ENCODE peak calls at places on chromosomes 12 and 14, in six cellular contexts. One of them, this sample, is unnamed.

GRCh38 chr12:24510581-24511125 is 438.2 kb downstream of the BCAT1 start:
- DNase-seq in left ventricle myocardium inferior: no peak
- DNase-seq in GM19239: no peak
- DNase-seq in A673: no peak
- DNase-seq in activated CD4-positive, alpha-beta T cell treated with anti-CD3 and anti-CD28 coated beads, Interleukin-2, amount 10 ng/mL, durations not matched to agents 7 days and 5 days: no peak
- DNase-seq in fibroblast of pulmonary artery: no peak
- DNase-seq in this sample: no peak

GRCh38 chr12:93010461-93010860 is 81.4 kb upstream of the EEA1 start:
- DNase-seq in left ventricle myocardium inferior: no peak
- DNase-seq in A673: no peak
- DNase-seq in GM19239: no peak
- DNase-seq in fibroblast of pulmonary artery: no peak
- DNase-seq in activated CD4-positive, alpha-beta T cell treated with anti-CD3 and anti-CD28 coated beads, Interleukin-2, amount 10 ng/mL, durations not matched to agents 7 days and 5 days: no peak
- DNase-seq in this sample: no peak

GRCh38 chr12:65685514-65685913 is 138.8 kb upstream of the HMGA2 start:
- DNase-seq in fibroblast of pulmonary artery: peak
- DNase-seq in activated CD4-positive, alpha-beta T cell treated with anti-CD3 and anti-CD28 coated beads, Interleukin-2, amount 10 ng/mL, durations not matched to agents 7 days and 5 days: no peak
- DNase-seq in A673: peak
- DNase-seq in left ventricle myocardium inferior: no peak
- DNase-seq in GM19239: no peak
- DNase-seq in this sample: no peak

GRCh38 chr12:79891506-79892162 is 43.3 kb downstream of the PPP1R12A start:
- DNase-seq in GM19239: no peak
- DNase-seq in left ventricle myocardium inferior: no peak
- DNase-seq in fibroblast of pulmonary artery: no peak
- DNase-seq in A673: no peak
- DNase-seq in activated CD4-positive, alpha-beta T cell treated with anti-CD3 and anti-CD28 coated beads, Interleukin-2, amount 10 ng/mL, durations not matched to agents 7 days and 5 days: no peak
- DNase-seq in this sample: no peak

GRCh38 chr12:26632746-26633145 is 200.2 kb downstream of the ITPR2 start:
- DNase-seq in GM19239: no peak
- DNase-seq in fibroblast of pulmonary artery: peak
- DNase-seq in activated CD4-positive, alpha-beta T cell treated with anti-CD3 and anti-CD28 coated beads, Interleukin-2, amount 10 ng/mL, durations not matched to agents 7 days and 5 days: no peak
- DNase-seq in left ventricle myocardium inferior: no peak
- DNase-seq in A673: no peak
- DNase-seq in this sample: no peak

GRCh38 chr14:90362558-90362896 is 30.8 kb upstream of the NRDE2 start:
- DNase-seq in GM19239: no peak
- DNase-seq in activated CD4-positive, alpha-beta T cell treated with anti-CD3 and anti-CD28 coated beads, Interleukin-2, amount 10 ng/mL, durations not matched to agents 7 days and 5 days: no peak
- DNase-seq in A673: no peak
- DNase-seq in fibroblast of pulmonary artery: no peak
- DNase-seq in left ventricle myocardium inferior: no peak
- DNase-seq in this sample: no peak

GRCh38 chr14:83713736-83714135 is 1816.2 kb upstream of the FLRT2 start:
- DNase-seq in A673: no peak
- DNase-seq in left ventricle myocardium inferior: no peak
- DNase-seq in fibroblast of pulmonary artery: no peak
- DNase-seq in activated CD4-positive, alpha-beta T cell treated with anti-CD3 and anti-CD28 coated beads, Interleukin-2, amount 10 ng/mL, durations not matched to agents 7 days and 5 days: no peak
- DNase-seq in GM19239: no peak
- DNase-seq in this sample: no peak

GRCh38 chr12:1527789-1528188 is 66.6 kb downstream of the FBXL14 start:
- DNase-seq in A673: no peak
- DNase-seq in GM19239: no peak
- DNase-seq in fibroblast of pulmonary artery: peak
- DNase-seq in activated CD4-positive, alpha-beta T cell treated with anti-CD3 and anti-CD28 coated beads, Interleukin-2, amount 10 ng/mL, durations not matched to agents 7 days and 5 days: no peak
- DNase-seq in left ventricle myocardium inferior: no peak
- DNase-seq in this sample: no peak

GRCh38 chr14:68779761-68780323 is 13.0 kb downstream of the ZFP36L1 start:
- DNase-seq in activated CD4-positive, alpha-beta T cell treated with anti-CD3 and anti-CD28 coated beads, Interleukin-2, amount 10 ng/mL, durations not matched to agents 7 days and 5 days: peak
- DNase-seq in left ventricle myocardium inferior: no peak
- DNase-seq in GM19239: no peak
- DNase-seq in fibroblast of pulmonary artery: peak
- DNase-seq in A673: no peak
- DNase-seq in this sample: no peak

GRCh38 chr12:91687052-91688017 is 458.3 kb downstream of the BTG1 start:
- DNase-seq in activated CD4-positive, alpha-beta T cell treated with anti-CD3 and anti-CD28 coated beads, Interleukin-2, amount 10 ng/mL, durations not matched to agents 7 days and 5 days: peak
- DNase-seq in fibroblast of pulmonary artery: no peak
- DNase-seq in left ventricle myocardium inferior: no peak
- DNase-seq in A673: no peak
- DNase-seq in GM19239: no peak
- DNase-seq in this sample: no peak

GRCh38 chr12:64608901-64609542 is 1.3 kb upstream of the RASSF3 start:
- DNase-seq in left ventricle myocardium inferior: no peak
- DNase-seq in GM19239: peak
- DNase-seq in activated CD4-positive, alpha-beta T cell treated with anti-CD3 and anti-CD28 coated beads, Interleukin-2, amount 10 ng/mL, durations not matched to agents 7 days and 5 days: peak
- DNase-seq in A673: peak
- DNase-seq in fibroblast of pulmonary artery: peak
- DNase-seq in this sample: no peak

GRCh38 chr12:28780096-28780495 is 369.0 kb upstream of the FAR2 start:
- DNase-seq in GM19239: no peak
- DNase-seq in fibroblast of pulmonary artery: peak
- DNase-seq in A673: no peak
- DNase-seq in left ventricle myocardium inferior: no peak
- DNase-seq in activated CD4-positive, alpha-beta T cell treated with anti-CD3 and anti-CD28 coated beads, Interleukin-2, amount 10 ng/mL, durations not matched to agents 7 days and 5 days: no peak
- DNase-seq in this sample: no peak

GRCh38 chr12:52946334-52946733 is 2.6 kb upstream of the KRT18 start:
- DNase-seq in left ventricle myocardium inferior: no peak
- DNase-seq in A673: no peak
- DNase-seq in fibroblast of pulmonary artery: no peak
- DNase-seq in activated CD4-positive, alpha-beta T cell treated with anti-CD3 and anti-CD28 coated beads, Interleukin-2, amount 10 ng/mL, durations not matched to agents 7 days and 5 days: no peak
- DNase-seq in GM19239: no peak
- DNase-seq in this sample: no peak

GRCh38 chr12:117212563-117213190 is 22.4 kb upstream of the FBXO21 start:
- DNase-seq in GM19239: peak
- DNase-seq in A673: peak
- DNase-seq in activated CD4-positive, alpha-beta T cell treated with anti-CD3 and anti-CD28 coated beads, Interleukin-2, amount 10 ng/mL, durations not matched to agents 7 days and 5 days: peak
- DNase-seq in fibroblast of pulmonary artery: peak
- DNase-seq in left ventricle myocardium inferior: peak
- DNase-seq in this sample: no peak

GRCh38 chr14:42854061-42854460 is 1247.4 kb downstream of the LRFN5 start:
- DNase-seq in left ventricle myocardium inferior: no peak
- DNase-seq in A673: peak
- DNase-seq in activated CD4-positive, alpha-beta T cell treated with anti-CD3 and anti-CD28 coated beads, Interleukin-2, amount 10 ng/mL, durations not matched to agents 7 days and 5 days: no peak
- DNase-seq in fibroblast of pulmonary artery: no peak
- DNase-seq in GM19239: no peak
- DNase-seq in this sample: no peak

GRCh38 chr12:95633049-95633545 is 81.8 kb upstream of the USP44 start:
- DNase-seq in activated CD4-positive, alpha-beta T cell treated with anti-CD3 and anti-CD28 coated beads, Interleukin-2, amount 10 ng/mL, durations not matched to agents 7 days and 5 days: no peak
- DNase-seq in left ventricle myocardium inferior: no peak
- DNase-seq in GM19239: no peak
- DNase-seq in fibroblast of pulmonary artery: peak
- DNase-seq in A673: peak
- DNase-seq in this sample: no peak

GRCh38 chr14:94062344-94062904 is 18.6 kb downstream of the DDX24 start:
- DNase-seq in fibroblast of pulmonary artery: peak
- DNase-seq in GM19239: no peak
- DNase-seq in activated CD4-positive, alpha-beta T cell treated with anti-CD3 and anti-CD28 coated beads, Interleukin-2, amount 10 ng/mL, durations not matched to agents 7 days and 5 days: no peak
- DNase-seq in A673: no peak
- DNase-seq in left ventricle myocardium inferior: no peak
- DNase-seq in this sample: peak

GRCh38 chr14:68534301-68534700 is 258.6 kb downstream of the ZFP36L1 start:
- DNase-seq in GM19239: no peak
- DNase-seq in left ventricle myocardium inferior: no peak
- DNase-seq in fibroblast of pulmonary artery: no peak
- DNase-seq in activated CD4-positive, alpha-beta T cell treated with anti-CD3 and anti-CD28 coated beads, Interleukin-2, amount 10 ng/mL, durations not matched to agents 7 days and 5 days: no peak
- DNase-seq in A673: no peak
- DNase-seq in this sample: peak

GRCh38 chr14:75437201-75438143 is 9.7 kb downstream of the JDP2 start:
- DNase-seq in activated CD4-positive, alpha-beta T cell treated with anti-CD3 and anti-CD28 coated beads, Interleukin-2, amount 10 ng/mL, durations not matched to agents 7 days and 5 days: no peak
- DNase-seq in A673: no peak
- DNase-seq in GM19239: no peak
- DNase-seq in left ventricle myocardium inferior: no peak
- DNase-seq in fibroblast of pulmonary artery: no peak
- DNase-seq in this sample: no peak

GRCh38 chr12:33588082-33588712 is 148.6 kb upstream of the SYT10 start:
- DNase-seq in left ventricle myocardium inferior: no peak
- DNase-seq in GM19239: peak
- DNase-seq in fibroblast of pulmonary artery: peak
- DNase-seq in A673: peak
- DNase-seq in activated CD4-positive, alpha-beta T cell treated with anti-CD3 and anti-CD28 coated beads, Interleukin-2, amount 10 ng/mL, durations not matched to agents 7 days and 5 days: no peak
- DNase-seq in this sample: no peak

GRCh38 chr12:27979145-27979544 is 6.6 kb upstream of the PTHLH start:
- DNase-seq in activated CD4-positive, alpha-beta T cell treated with anti-CD3 and anti-CD28 coated beads, Interleukin-2, amount 10 ng/mL, durations not matched to agents 7 days and 5 days: no peak
- DNase-seq in left ventricle myocardium inferior: no peak
- DNase-seq in A673: no peak
- DNase-seq in GM19239: no peak
- DNase-seq in fibroblast of pulmonary artery: no peak
- DNase-seq in this sample: no peak

GRCh38 chr12:109310247-109311125 is 1.4 kb upstream of the FOXN4 start:
- DNase-seq in GM19239: no peak
- DNase-seq in activated CD4-positive, alpha-beta T cell treated with anti-CD3 and anti-CD28 coated beads, Interleukin-2, amount 10 ng/mL, durations not matched to agents 7 days and 5 days: no peak
- DNase-seq in A673: no peak
- DNase-seq in fibroblast of pulmonary artery: no peak
- DNase-seq in left ventricle myocardium inferior: no peak
- DNase-seq in this sample: no peak

GRCh38 chr14:88985654-88986053 is 161.2 kb downstream of the TTC8 start:
- DNase-seq in A673: no peak
- DNase-seq in activated CD4-positive, alpha-beta T cell treated with anti-CD3 and anti-CD28 coated beads, Interleukin-2, amount 10 ng/mL, durations not matched to agents 7 days and 5 days: no peak
- DNase-seq in GM19239: no peak
- DNase-seq in left ventricle myocardium inferior: no peak
- DNase-seq in fibroblast of pulmonary artery: no peak
- DNase-seq in this sample: no peak

GRCh38 chr12:121968880-121969279 is 50.5 kb downstream of the CFAP251 start:
- DNase-seq in fibroblast of pulmonary artery: no peak
- DNase-seq in GM19239: no peak
- DNase-seq in left ventricle myocardium inferior: peak
- DNase-seq in A673: no peak
- DNase-seq in activated CD4-positive, alpha-beta T cell treated with anti-CD3 and anti-CD28 coated beads, Interleukin-2, amount 10 ng/mL, durations not matched to agents 7 days and 5 days: no peak
- DNase-seq in this sample: no peak

GRCh38 chr14:23861666-23862065 is 91.9 kb upstream of the DHRS4 start:
- DNase-seq in A673: peak
- DNase-seq in activated CD4-positive, alpha-beta T cell treated with anti-CD3 and anti-CD28 coated beads, Interleukin-2, amount 10 ng/mL, durations not matched to agents 7 days and 5 days: no peak
- DNase-seq in left ventricle myocardium inferior: no peak
- DNase-seq in fibroblast of pulmonary artery: peak
- DNase-seq in GM19239: no peak
- DNase-seq in this sample: no peak

GRCh38 chr12:122840580-122841513 is 5.6 kb downstream of the HIP1R start:
- DNase-seq in GM19239: no peak
- DNase-seq in left ventricle myocardium inferior: no peak
- DNase-seq in A673: no peak
- DNase-seq in activated CD4-positive, alpha-beta T cell treated with anti-CD3 and anti-CD28 coated beads, Interleukin-2, amount 10 ng/mL, durations not matched to agents 7 days and 5 days: no peak
- DNase-seq in fibroblast of pulmonary artery: no peak
- DNase-seq in this sample: no peak

GRCh38 chr12:118237908-118238307 is 102.0 kb downstream of the PEBP1 start:
- DNase-seq in activated CD4-positive, alpha-beta T cell treated with anti-CD3 and anti-CD28 coated beads, Interleukin-2, amount 10 ng/mL, durations not matched to agents 7 days and 5 days: no peak
- DNase-seq in GM19239: no peak
- DNase-seq in A673: no peak
- DNase-seq in left ventricle myocardium inferior: no peak
- DNase-seq in fibroblast of pulmonary artery: peak
- DNase-seq in this sample: no peak